ENCODE peak calls at places on chromosomes 16 and 17, in nine cellular contexts. Z is ascending aorta; E is RPMI8226; D is kidney tubule cell; I is 8988T; V is anterior cingulate cortex; O is pancreas; Q is Calu3; C is CD4-positive, alpha-beta T cell. U is an unnamed sample.

GRCh38 chr17:37274432-37274831 is 101.4 kb upstream of the C17orf78 start:
- DNase-seq in D (no peak), I (no peak), E (no peak), V (no peak), O (no peak), C (no peak), Q (no peak), Z (no peak), U (no peak)

GRCh38 chr16:27495191-27495590 is 54.5 kb downstream of the GTF3C1 start:
- DNase-seq in C (no peak), E (no peak), V (no peak), I (no peak), Q (no peak), Z (no peak), D (no peak), O (no peak), U (no peak)

GRCh38 chr17:68074279-68074678 is 38.7 kb downstream of the KPNA2 start:
- DNase-seq in V (no peak), Z (no peak), O (no peak), I (no peak), D (no peak), E (no peak), C (no peak), Q (no peak), U (no peak)

GRCh38 chr16:7364054-7364407 is 31.4 kb downstream of the RBFOX1 start:
- DNase-seq in D (no peak), O (no peak), V (no peak), Z (no peak), Q (no peak), I (no peak), C (no peak), E (no peak), U (no peak)

GRCh38 chr16:47063011-47063724 is 80.6 kb downstream of the NETO2 start:
- DNase-seq in V (no peak), O (no peak), D (no peak), I (no peak), Q (no peak), E (no peak), C (no peak), Z (no peak), U (no peak)

GRCh38 chr16:2429771-2430663 is 770 bp downstream of the CCNF start:
- DNase-seq in D (peak), Q (peak), Z (no peak), V (no peak), I (no peak), C (no peak), E (peak), O (no peak), U (no peak)

GRCh38 chr16:81531415-81531814 is 86.8 kb downstream of the CMIP start:
- DNase-seq in O (peak), V (no peak), D (peak), I (no peak), Z (no peak), Q (no peak), E (no peak), C (no peak), U (no peak)

GRCh38 chr17:68352041-68352440 is 60.7 kb downstream of the ARSG start:
- DNase-seq in I (no peak), V (no peak), E (no peak), C (no peak), Q (no peak), O (no peak), Z (no peak), D (no peak), U (no peak)

GRCh38 chr16:67936124-67936875 is at the start of gene PSMB10:
- DNase-seq in Q (peak), Z (no peak), V (no peak), O (peak), C (no peak), I (no peak), D (peak), E (no peak), U (no peak)